ENCODE peak calls at places on chromosomes 13 and 19, in eight cellular contexts. One of them, this sample, is unnamed. For H3K79me2 and H3K9me2, the result is how much of the 10 kb centered on the place peaks cover.

GRCh38 chr13:97385146-97385545 is 48.8 kb upstream of the RAP2A start:
- DNase-seq in HCT116: no peak
- DNase-seq in GM23338: no peak
- DNase-seq in PC-3: no peak
- DNase-seq in MM.1S: no peak
- DNase-seq in hepatocyte: no peak
- DNase-seq in GM23248: peak
- DNase-seq in SK-N-SH: no peak
- DNase-seq in this sample: no peak

GRCh38 chr13:21123956-21124355 is 52.4 kb downstream of the SKA3 start:
- DNase-seq in HCT116: no peak
- DNase-seq in GM23338: peak
- DNase-seq in PC-3: no peak
- DNase-seq in MM.1S: no peak
- DNase-seq in hepatocyte: no peak
- DNase-seq in GM23248: no peak
- DNase-seq in SK-N-SH: no peak
- DNase-seq in this sample: no peak

GRCh38 chr13:113933901-113934300 is 40.0 kb downstream of the C13orf46 start:
- DNase-seq in HCT116: no peak
- DNase-seq in GM23338: no peak
- DNase-seq in PC-3: no peak
- DNase-seq in MM.1S: no peak
- DNase-seq in hepatocyte: no peak
- DNase-seq in GM23248: no peak
- DNase-seq in SK-N-SH: no peak
- DNase-seq in this sample: no peak

GRCh38 chr13:86425127-86425526 is 625.9 kb upstream of the SLITRK6 start:
- DNase-seq in HCT116: no peak
- DNase-seq in GM23338: peak
- DNase-seq in PC-3: no peak
- DNase-seq in MM.1S: no peak
- DNase-seq in hepatocyte: no peak
- DNase-seq in GM23248: no peak
- DNase-seq in SK-N-SH: no peak
- DNase-seq in this sample: no peak

GRCh38 chr19:12244370-12244769 is 50.3 kb downstream of the ZNF44 start:
- DNase-seq in HCT116: no peak
- DNase-seq in GM23338: peak
- DNase-seq in PC-3: no peak
- DNase-seq in MM.1S: no peak
- DNase-seq in hepatocyte: no peak
- DNase-seq in GM23248: no peak
- DNase-seq in SK-N-SH: no peak
- DNase-seq in this sample: peak

GRCh38 chr13:42283574-42283973 is 11.6 kb downstream of the AKAP11 start:
- DNase-seq in HCT116: no peak
- DNase-seq in GM23338: no peak
- DNase-seq in PC-3: no peak
- DNase-seq in MM.1S: no peak
- DNase-seq in hepatocyte: no peak
- DNase-seq in GM23248: no peak
- DNase-seq in SK-N-SH: no peak
- DNase-seq in this sample: no peak

GRCh38 chr19:54612428-54612827 is 17.9 kb upstream of the LILRB1 start:
- DNase-seq in HCT116: no peak
- DNase-seq in GM23338: no peak
- DNase-seq in PC-3: no peak
- DNase-seq in MM.1S: no peak
- DNase-seq in hepatocyte: no peak
- DNase-seq in GM23248: no peak
- DNase-seq in SK-N-SH: no peak
- DNase-seq in this sample: no peak

GRCh38 chr19:33285441-33285927 is 16.9 kb downstream of the CEBPA start:
- DNase-seq in HCT116: no peak
- DNase-seq in GM23338: no peak
- DNase-seq in PC-3: no peak
- DNase-seq in MM.1S: no peak
- DNase-seq in hepatocyte: no peak
- DNase-seq in GM23248: no peak
- DNase-seq in SK-N-SH: no peak
- DNase-seq in this sample: no peak

GRCh38 chr13:50125306-50125555 is 110.0 kb downstream of the KCNRG start:
- DNase-seq in HCT116: no peak
- DNase-seq in GM23338: no peak
- DNase-seq in PC-3: no peak
- DNase-seq in MM.1S: no peak
- DNase-seq in hepatocyte: no peak
- DNase-seq in GM23248: no peak
- DNase-seq in SK-N-SH: no peak
- DNase-seq in this sample: no peak

GRCh38 chr13:99926014-99926731 is 45.4 kb downstream of the ZIC5 start:
- DNase-seq in HCT116: peak
- DNase-seq in GM23338: no peak
- DNase-seq in PC-3: peak
- DNase-seq in MM.1S: no peak
- DNase-seq in hepatocyte: no peak
- DNase-seq in GM23248: peak
- DNase-seq in SK-N-SH: peak
- DNase-seq in this sample: no peak

GRCh38 chr19:18173572-18174294 is at the start of gene IFI30:
- DNase-seq in HCT116: no peak
- DNase-seq in GM23338: peak
- DNase-seq in PC-3: peak
- DNase-seq in MM.1S: peak
- DNase-seq in hepatocyte: peak
- DNase-seq in GM23248: peak
- DNase-seq in SK-N-SH: peak
- DNase-seq in this sample: peak

GRCh38 chr13:50261502-50261901 is 246.3 kb downstream of the KCNRG start:
- DNase-seq in HCT116: no peak
- DNase-seq in GM23338: no peak
- DNase-seq in PC-3: no peak
- DNase-seq in MM.1S: no peak
- DNase-seq in hepatocyte: no peak
- DNase-seq in GM23248: no peak
- DNase-seq in SK-N-SH: no peak
- DNase-seq in this sample: no peak

GRCh38 chr13:51621597-51621996 is 37.3 kb downstream of the WDFY2 start:
- DNase-seq in HCT116: no peak
- DNase-seq in GM23338: no peak
- DNase-seq in PC-3: no peak
- DNase-seq in MM.1S: no peak
- DNase-seq in hepatocyte: no peak
- DNase-seq in GM23248: no peak
- DNase-seq in SK-N-SH: peak
- DNase-seq in this sample: no peak
- H3K79me2 ChIP-seq in HCT116: under half
- H3K79me2 ChIP-seq in GM23338: half or more
- H3K79me2 ChIP-seq in PC-3: under half
- H3K79me2 ChIP-seq in MM.1S: under half
- H3K79me2 ChIP-seq in hepatocyte: under half
- H3K79me2 ChIP-seq in GM23248: half or more
- H3K79me2 ChIP-seq in SK-N-SH: half or more
- H3K79me2 ChIP-seq in this sample: under half

GRCh38 chr19:3661284-3662238 is 35.0 kb upstream of the CACTIN start:
- DNase-seq in HCT116: no peak
- DNase-seq in GM23338: no peak
- DNase-seq in PC-3: no peak
- DNase-seq in MM.1S: no peak
- DNase-seq in hepatocyte: no peak
- DNase-seq in GM23248: no peak
- DNase-seq in SK-N-SH: no peak
- DNase-seq in this sample: no peak
- H3K9me2 ChIP-seq in HCT116: under half
- H3K9me2 ChIP-seq in GM23338: under half
- H3K9me2 ChIP-seq in PC-3: under half
- H3K9me2 ChIP-seq in MM.1S: under half
- H3K9me2 ChIP-seq in hepatocyte: under half
- H3K9me2 ChIP-seq in GM23248: under half
- H3K9me2 ChIP-seq in SK-N-SH: under half
- H3K9me2 ChIP-seq in this sample: under half

DNA sequence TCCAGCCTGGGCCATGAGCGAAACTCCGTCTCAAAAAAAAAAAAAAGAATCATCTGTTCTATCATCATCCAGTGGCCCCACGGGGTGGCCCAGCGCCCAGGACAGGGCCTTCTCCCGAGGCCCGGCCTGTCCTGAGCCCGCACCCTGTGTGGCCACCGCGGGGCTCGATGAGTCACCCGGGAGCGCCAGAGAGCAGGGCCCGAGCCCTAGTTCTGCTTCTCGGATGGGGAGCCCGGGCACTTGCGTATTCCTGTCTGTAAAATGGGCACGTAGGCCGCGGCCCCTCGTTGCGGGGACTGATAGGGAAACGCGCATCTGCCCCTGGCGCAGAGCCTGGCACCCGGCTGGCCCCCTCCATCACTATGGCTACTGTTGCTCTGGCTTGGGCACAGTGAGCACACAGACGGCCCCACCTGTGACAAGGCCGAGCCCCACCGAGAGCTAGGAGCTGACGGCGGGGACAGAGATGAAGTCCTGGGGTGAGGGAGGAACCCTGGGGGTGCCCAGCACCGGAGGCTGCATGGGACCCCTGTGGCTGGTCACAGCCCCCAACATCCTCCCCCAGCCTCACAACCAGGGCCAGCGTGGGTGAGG is 21.3 kb upstream of the UQCR11 start:
- DNase-seq in HCT116: no peak
- DNase-seq in GM23338: no peak
- DNase-seq in PC-3: no peak
- DNase-seq in MM.1S: no peak
- DNase-seq in hepatocyte: no peak
- DNase-seq in GM23248: no peak
- DNase-seq in SK-N-SH: no peak
- DNase-seq in this sample: no peak
- TF ChIP-seq EZH2phosphoT487 in HCT116: no peak
- TF ChIP-seq EZH2phosphoT487 in GM23338: no peak
- TF ChIP-seq EZH2phosphoT487 in PC-3: no peak
- TF ChIP-seq EZH2phosphoT487 in MM.1S: no peak
- TF ChIP-seq EZH2phosphoT487 in hepatocyte: no peak
- TF ChIP-seq EZH2phosphoT487 in GM23248: no peak
- TF ChIP-seq EZH2phosphoT487 in SK-N-SH: no peak
- TF ChIP-seq EZH2phosphoT487 in this sample: no peak

GRCh38 chr13:39586142-39586541 is 16.9 kb downstream of the LHFPL6 start:
- DNase-seq in HCT116: no peak
- DNase-seq in GM23338: no peak
- DNase-seq in PC-3: no peak
- DNase-seq in MM.1S: no peak
- DNase-seq in hepatocyte: no peak
- DNase-seq in GM23248: no peak
- DNase-seq in SK-N-SH: no peak
- DNase-seq in this sample: peak

GRCh38 chr13:39587939-39588338 is 15.1 kb downstream of the LHFPL6 start:
- DNase-seq in HCT116: no peak
- DNase-seq in GM23338: no peak
- DNase-seq in PC-3: no peak
- DNase-seq in MM.1S: no peak
- DNase-seq in hepatocyte: no peak
- DNase-seq in GM23248: no peak
- DNase-seq in SK-N-SH: no peak
- DNase-seq in this sample: peak

GRCh38 chr13:39585219-39585618 is 17.8 kb downstream of the LHFPL6 start:
- DNase-seq in HCT116: no peak
- DNase-seq in GM23338: no peak
- DNase-seq in PC-3: peak
- DNase-seq in MM.1S: no peak
- DNase-seq in hepatocyte: no peak
- DNase-seq in GM23248: no peak
- DNase-seq in SK-N-SH: no peak
- DNase-seq in this sample: no peak

GRCh38 chr13:39588384-39588783 is 14.6 kb downstream of the LHFPL6 start:
- DNase-seq in HCT116: no peak
- DNase-seq in GM23338: no peak
- DNase-seq in PC-3: no peak
- DNase-seq in MM.1S: no peak
- DNase-seq in hepatocyte: no peak
- DNase-seq in GM23248: peak
- DNase-seq in SK-N-SH: no peak
- DNase-seq in this sample: no peak

DNA sequence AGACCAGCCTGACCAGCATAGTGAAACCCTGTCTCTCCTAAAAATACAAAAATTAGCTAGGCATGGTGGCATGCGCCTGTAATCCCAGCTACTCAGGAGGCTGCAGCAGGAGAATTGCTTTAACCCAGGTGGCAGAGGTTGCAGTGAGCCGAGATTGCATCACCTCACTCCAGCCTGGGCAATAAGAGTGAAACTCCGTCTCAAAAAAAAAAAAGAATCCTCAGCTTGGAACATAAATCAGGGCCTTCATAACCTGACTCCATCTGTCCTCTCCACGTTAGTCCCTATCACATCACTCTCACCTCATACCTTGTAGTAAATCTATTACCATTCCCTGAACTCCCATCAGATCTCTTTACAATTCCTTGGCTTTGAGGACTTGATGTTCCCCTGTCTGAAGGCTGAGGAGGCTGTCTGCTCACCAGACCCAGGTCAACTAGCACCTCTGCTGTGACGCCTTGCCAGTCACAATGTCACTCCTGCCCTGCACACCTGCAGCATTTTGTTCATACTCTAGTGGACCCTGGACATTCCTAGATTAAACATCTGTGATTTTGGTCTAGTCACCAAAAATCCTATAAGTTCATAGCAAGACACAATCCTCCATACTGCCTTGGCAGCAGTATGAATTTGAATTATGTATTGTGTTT is 15.9 kb downstream of the LHFPL6 start:
- DNase-seq in HCT116: no peak
- DNase-seq in GM23338: no peak
- DNase-seq in PC-3: no peak
- DNase-seq in MM.1S: no peak
- DNase-seq in hepatocyte: no peak
- DNase-seq in GM23248: no peak
- DNase-seq in SK-N-SH: no peak
- DNase-seq in this sample: peak
- H3K79me2 ChIP-seq in HCT116: under half
- H3K79me2 ChIP-seq in GM23338: under half
- H3K79me2 ChIP-seq in PC-3: under half
- H3K79me2 ChIP-seq in MM.1S: under half
- H3K79me2 ChIP-seq in hepatocyte: under half
- H3K79me2 ChIP-seq in GM23248: half or more
- H3K79me2 ChIP-seq in SK-N-SH: under half
- H3K79me2 ChIP-seq in this sample: half or more

This sample was measured in OCI-LY7.